ENCODE peak calls at places on chromosome 1, in eight cellular contexts. G is endothelial cell of umbilical vein, R is Peyer's patch, U is OCI-LY7, M is PC-3, W is IMR-90, N is H9, F is PC-9. D is an unnamed sample.

GRCh38 chr1:224057461-224058199 is 56.3 kb upstream of the FBXO28 start:
- DNase-seq in G (no peak), R (no peak), U (no peak), M (peak; percentile 62), W (no peak), N (no peak), F (no peak), D (peak; percentile 75)

GRCh38 chr1:37277366-37277765 is 197.0 kb upstream of the ZC3H12A start:
- DNase-seq in G (no peak), R (no peak), U (no peak), M (no peak), W (no peak), N (no peak), F (no peak), D (no peak)

GRCh38 chr1:217029311-217030157 is 306.3 kb upstream of the ESRRG start:
- DNase-seq in G (no peak), R (peak; percentile 62), U (no peak), M (peak; percentile 99), W (peak; percentile 86), N (no peak), F (peak; percentile 37), D (peak; percentile 94)

GRCh38 chr1:230326971-230327891 is 98.9 kb downstream of the PGBD5 start:
- DNase-seq in G (no peak), R (no peak), U (no peak), M (no peak), W (no peak), N (peak; percentile 50), F (no peak), D (no peak)

GRCh38 chr1:240027059-240027462 is 64.6 kb upstream of the FMN2 start:
- DNase-seq in G (peak; percentile 44), R (peak; percentile 47), U (peak; percentile 25), M (peak; percentile 84), W (peak; percentile 67), N (no peak), F (peak; percentile 35), D (no peak)

GRCh38 chr1:18727956-18728355 is 97.3 kb downstream of the PAX7 start:
- DNase-seq in G (no peak), R (no peak), U (no peak), M (no peak), W (no peak), N (no peak), F (no peak), D (no peak)

GRCh38 chr1:96536576-96536975 is 185.0 kb upstream of the PTBP2 start:
- DNase-seq in G (no peak), R (no peak), U (no peak), M (no peak), W (no peak), N (no peak), F (no peak), D (no peak)

GRCh38 chr1:1206376-1207253 is at the start of gene TNFRSF18:
- DNase-seq in G (no peak), R (peak; percentile 70), U (no peak), M (peak; percentile 79), W (no peak), N (peak; percentile 76), F (peak; percentile 72), D (no peak)

GRCh38 chr1:151574575-151575529 is 34.7 kb downstream of the TUFT1 start:
- DNase-seq in G (peak; percentile 12), R (no peak), U (no peak), M (peak; percentile 95), W (peak; percentile 87), N (no peak), F (peak; percentile 85), D (peak; percentile 85)

GRCh38 chr1:12387641-12388040 is 157.8 kb downstream of the VPS13D start:
- DNase-seq in G (no peak), R (no peak), U (no peak), M (no peak), W (peak; percentile 28), N (no peak), F (no peak), D (no peak)

GRCh38 chr1:12549106-12549459 is 68.9 kb downstream of the DHRS3 start:
- DNase-seq in G (no peak), R (peak; percentile 56), U (no peak), M (no peak), W (no peak), N (no peak), F (no peak), D (no peak)

GRCh38 chr1:48526045-48526714 is 54.2 kb upstream of the SPATA6 start:
- DNase-seq in G (no peak), R (peak; percentile 63), U (no peak), M (peak; percentile 35), W (peak; percentile 35), N (no peak), F (no peak), D (peak; percentile 27)

GRCh38 chr1:42815938-42816599 is 853 bp upstream of the ERMAP start:
- DNase-seq in G (peak; percentile 42), R (no peak), U (peak; percentile 3), M (peak; percentile 14), W (peak; percentile 6), N (peak; percentile 37), F (peak; percentile 20), D (no peak)

GRCh38 chr1:8599813-8600212 is 217.6 kb downstream of the RERE start:
- DNase-seq in G (no peak), R (peak; percentile 60), U (no peak), M (no peak), W (no peak), N (no peak), F (no peak), D (no peak)

GRCh38 chr1:119929643-119930310 is 33.5 kb upstream of the ADAM30 start:
- DNase-seq in G (no peak), R (no peak), U (no peak), M (peak; percentile 62), W (peak; percentile 8), N (no peak), F (no peak), D (peak; percentile 43)

GRCh38 chr1:67627336-67627735 is 57.7 kb upstream of the GADD45A start:
- DNase-seq in G (no peak), R (no peak), U (no peak), M (no peak), W (no peak), N (no peak), F (no peak), D (no peak)

GRCh38 chr1:75908717-75909152 is 23.5 kb downstream of the ASB17 start:
- DNase-seq in G (peak; percentile 60), R (no peak), U (peak; percentile 16), M (peak; percentile 69), W (peak; percentile 50), N (peak; percentile 52), F (peak; percentile 15), D (peak; percentile 25)
- H3K27ac ChIP-seq in G (no peak overlapping the region), R (no peak overlapping the region), U (no peak overlapping the region), M (no peak overlapping the region), W (no peak overlapping the region), N (no peak overlapping the region), F (no peak overlapping the region), D (no peak overlapping the region)

GRCh38 chr1:57424231-57425027 is 569 bp upstream of the DAB1 start:
- DNase-seq in G (no peak), R (no peak), U (no peak), M (no peak), W (peak; percentile 41), N (peak; percentile 85), F (no peak), D (peak; percentile 28)
- TF ChIP-seq CTCF in G (peak; percentile 8), R (peak; percentile 28), U (no peak), M (peak; percentile 6), W (peak; percentile 74), N (peak; percentile 94), F (no peak), D (peak; percentile 73)

DNA sequence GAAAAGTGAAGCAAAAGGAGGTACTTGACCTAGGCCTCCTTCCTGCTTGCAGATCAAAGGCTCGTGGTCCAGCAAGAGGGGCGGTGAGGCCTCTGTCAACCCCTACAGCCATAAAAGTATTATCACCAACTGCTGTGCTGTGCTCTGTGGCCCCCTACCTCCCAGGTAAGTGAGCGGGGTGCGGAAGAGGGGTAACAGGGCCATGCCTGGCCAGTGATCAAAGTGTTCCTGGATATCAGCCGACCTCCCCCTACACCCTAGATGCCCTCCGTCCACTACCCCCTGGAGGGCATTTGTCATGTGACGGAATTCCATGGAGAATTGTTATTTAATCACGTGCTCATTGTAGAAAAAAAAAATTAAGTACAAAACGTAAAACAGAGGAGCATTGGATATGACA is 10.2 kb upstream of the SFN start:
- DNase-seq in G (no peak), R (no peak), U (no peak), M (no peak), W (no peak), N (no peak), F (no peak), D (no peak)
- H3K4me1 ChIP-seq in G (peaks cover 9% of the 10 kb centered on the region), R (no peaks in the 10 kb centered on the region), U (no peaks in the 10 kb centered on the region), M (peaks cover 57% of the 10 kb centered on the region), W (peaks cover 10% of the 10 kb centered on the region), N (no peaks in the 10 kb centered on the region), F (peaks cover 63% of the 10 kb centered on the region), D (peaks cover 56% of the 10 kb centered on the region)

GRCh38 chr1:100736766-100737165 is 17.2 kb downstream of the VCAM1 start:
- DNase-seq in G (peak; percentile 68), R (no peak), U (no peak), M (peak; percentile 56), W (peak; percentile 83), N (no peak), F (no peak), D (no peak)
- H3K27ac ChIP-seq in G (no peak overlapping the region), R (no peak overlapping the region), U (no peak overlapping the region), M (no peak overlapping the region), W (peak overlapping the region; percentile 52), N (no peak overlapping the region), F (no peak overlapping the region), D (no peak overlapping the region)

GRCh38 chr1:175744833-175745232 is 1.4 kb upstream of the TNR start:
- DNase-seq in G (no peak), R (no peak), U (no peak), M (peak; percentile 2), W (no peak), N (no peak), F (no peak), D (no peak)
- TF ChIP-seq CTCF in G (peak; percentile 4), R (no peak), U (peak; percentile 77), M (peak; percentile 51), W (peak; percentile 9), N (peak; percentile 54), F (peak; percentile 54), D (peak; percentile 47)

GRCh38 chr1:183635112-183635605 is 424 bp downstream of the ARPC5 start:
- DNase-seq in G (no peak), R (peak; percentile 63), U (peak; percentile 24), M (no peak), W (no peak), N (no peak), F (peak; percentile 39), D (no peak)
- H3K4me1 ChIP-seq in G (peaks cover 32% of the 10 kb centered on the region), R (no peaks in the 10 kb centered on the region), U (peaks cover 32% of the 10 kb centered on the region), M (peaks cover 32% of the 10 kb centered on the region), W (peaks cover 5% of the 10 kb centered on the region), N (no peaks in the 10 kb centered on the region), F (peaks cover 40% of the 10 kb centered on the region), D (peaks cover 24% of the 10 kb centered on the region)

DNA sequence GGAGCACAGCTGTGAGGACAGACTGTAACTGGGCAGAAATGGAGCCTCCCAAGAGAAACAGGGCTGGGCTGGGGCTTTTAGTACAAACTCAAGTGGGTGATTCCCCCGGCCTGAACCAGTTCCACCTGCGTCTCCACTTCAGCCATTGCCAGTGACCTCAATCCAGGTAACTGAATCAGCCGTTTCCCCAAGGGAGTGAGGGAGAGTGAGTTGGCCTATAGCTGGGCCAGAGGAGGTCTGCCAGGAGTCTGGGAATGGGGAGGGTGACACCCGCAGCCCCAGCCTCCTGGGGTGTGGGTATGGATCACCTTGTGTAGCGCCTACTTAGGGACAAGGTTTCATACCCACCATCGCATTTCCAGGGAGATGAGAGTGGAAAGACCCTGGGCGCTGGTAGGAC is 8.5 kb downstream of the SLC26A9 start:
- DNase-seq in G (no peak), R (no peak), U (no peak), M (peak; percentile 71), W (no peak), N (no peak), F (peak; percentile 57), D (no peak)
- H3K27ac ChIP-seq in G (peak overlapping the region; percentile 76), R (no peak overlapping the region), U (no peak overlapping the region), M (peak overlapping the region; percentile 80), W (no peak overlapping the region), N (no peak overlapping the region), F (peak overlapping the region; percentile 99), D (no peak overlapping the region)